ENCODE peak calls at places on chromosomes 12 and 14, in five cellular contexts. One of them, this sample, is unnamed.

GRCh38 chr14:89519000-89519399 is 102.0 kb upstream of the FOXN3 start:
- DNase-seq in WTC11: no peak
- DNase-seq in A549: no peak
- DNase-seq in HepG2: no peak
- DNase-seq in GM12878: no peak
- DNase-seq in this sample: no peak

GRCh38 chr14:91350813-91351507 is 66.7 kb downstream of the CCDC88C start:
- DNase-seq in WTC11: no peak
- DNase-seq in A549: no peak
- DNase-seq in HepG2: no peak
- DNase-seq in GM12878: peak
- DNase-seq in this sample: no peak

GRCh38 chr12:113822986-113823385 is 143.1 kb downstream of the RBM19 start:
- DNase-seq in WTC11: no peak
- DNase-seq in A549: no peak
- DNase-seq in HepG2: no peak
- DNase-seq in GM12878: no peak
- DNase-seq in this sample: no peak

GRCh38 chr12:27276275-27276674 is 32.2 kb downstream of the STK38L start:
- DNase-seq in WTC11: no peak
- DNase-seq in A549: no peak
- DNase-seq in HepG2: no peak
- DNase-seq in GM12878: no peak
- DNase-seq in this sample: no peak

GRCh38 chr12:123131291-123131831 is 19.5 kb downstream of the PITPNM2 start:
- DNase-seq in WTC11: no peak
- DNase-seq in A549: no peak
- DNase-seq in HepG2: no peak
- DNase-seq in GM12878: no peak
- DNase-seq in this sample: no peak

GRCh38 chr14:21367582-21368144 is 16.2 kb downstream of the SUPT16H start:
- DNase-seq in WTC11: no peak
- DNase-seq in A549: no peak
- DNase-seq in HepG2: no peak
- DNase-seq in GM12878: no peak
- DNase-seq in this sample: no peak

GRCh38 chr12:59937148-59937547 is 341.3 kb downstream of the SLC16A7 start:
- DNase-seq in WTC11: no peak
- DNase-seq in A549: no peak
- DNase-seq in HepG2: no peak
- DNase-seq in GM12878: no peak
- DNase-seq in this sample: no peak

GRCh38 chr12:11653215-11653753 is 3.8 kb downstream of the ETV6 start:
- DNase-seq in WTC11: no peak
- DNase-seq in A549: no peak
- DNase-seq in HepG2: no peak
- DNase-seq in GM12878: peak
- DNase-seq in this sample: no peak

GRCh38 chr14:104341532-104342434 is 203.4 kb downstream of the KIF26A start:
- DNase-seq in WTC11: peak
- DNase-seq in A549: peak
- DNase-seq in HepG2: peak
- DNase-seq in GM12878: no peak
- DNase-seq in this sample: peak

GRCh38 chr12:87756111-87756510 is 273.1 kb downstream of the C12orf50 start:
- DNase-seq in WTC11: no peak
- DNase-seq in A549: peak
- DNase-seq in HepG2: no peak
- DNase-seq in GM12878: no peak
- DNase-seq in this sample: no peak

GRCh38 chr12:89353188-89353822 is 1.0 kb upstream of the DUSP6 start:
- DNase-seq in WTC11: peak
- DNase-seq in A549: peak
- DNase-seq in HepG2: peak
- DNase-seq in GM12878: no peak
- DNase-seq in this sample: no peak

GRCh38 chr12:13196302-13196921 is at the start of gene EMP1:
- DNase-seq in WTC11: no peak
- DNase-seq in A549: peak
- DNase-seq in HepG2: peak
- DNase-seq in GM12878: peak
- DNase-seq in this sample: no peak

GRCh38 chr12:46752396-46752795 is 73.4 kb downstream of the SLC38A4 start:
- DNase-seq in WTC11: no peak
- DNase-seq in A549: no peak
- DNase-seq in HepG2: peak
- DNase-seq in GM12878: no peak
- DNase-seq in this sample: no peak

GRCh38 chr14:60722163-60722835 is 1.9 kb downstream of the SIX4 start:
- DNase-seq in WTC11: peak
- DNase-seq in A549: peak
- DNase-seq in HepG2: peak
- DNase-seq in GM12878: no peak
- DNase-seq in this sample: peak

GRCh38 chr14:31159682-31160296 is 47.8 kb downstream of the HECTD1 start:
- DNase-seq in WTC11: no peak
- DNase-seq in A549: peak
- DNase-seq in HepG2: no peak
- DNase-seq in GM12878: no peak
- DNase-seq in this sample: no peak

GRCh38 chr12:12159988-12160387 is 89.2 kb downstream of the BCL2L14 start:
- DNase-seq in WTC11: no peak
- DNase-seq in A549: no peak
- DNase-seq in HepG2: no peak
- DNase-seq in GM12878: no peak
- DNase-seq in this sample: no peak

GRCh38 chr14:104082807-104083206 is 2.7 kb upstream of the ASPG start:
- DNase-seq in WTC11: no peak
- DNase-seq in A549: no peak
- DNase-seq in HepG2: no peak
- DNase-seq in GM12878: no peak
- DNase-seq in this sample: no peak

GRCh38 chr14:89027097-89027740 is 202.8 kb downstream of the TTC8 start:
- DNase-seq in WTC11: peak
- DNase-seq in A549: peak
- DNase-seq in HepG2: peak
- DNase-seq in GM12878: no peak
- DNase-seq in this sample: peak

GRCh38 chr12:124381454-124382207 is 86.7 kb downstream of the RFLNA start:
- DNase-seq in WTC11: no peak
- DNase-seq in A549: peak
- DNase-seq in HepG2: no peak
- DNase-seq in GM12878: no peak
- DNase-seq in this sample: no peak

GRCh38 chr14:100540926-100541620 is 46.1 kb downstream of the BEGAIN start:
- DNase-seq in WTC11: no peak
- DNase-seq in A549: no peak
- DNase-seq in HepG2: no peak
- DNase-seq in GM12878: no peak
- DNase-seq in this sample: no peak

GRCh38 chr14:29444805-29445204 is 482.8 kb downstream of the PRKD1 start:
- DNase-seq in WTC11: no peak
- DNase-seq in A549: no peak
- DNase-seq in HepG2: no peak
- DNase-seq in GM12878: no peak
- DNase-seq in this sample: no peak

GRCh38 chr12:6767301-6767591 is 1.1 kb downstream of the PTMS start:
- DNase-seq in WTC11: no peak
- DNase-seq in A549: no peak
- DNase-seq in HepG2: no peak
- DNase-seq in GM12878: no peak
- DNase-seq in this sample: no peak

GRCh38 chr12:3728686-3729085 is 24.2 kb downstream of the CRACR2A start:
- DNase-seq in WTC11: no peak
- DNase-seq in A549: no peak
- DNase-seq in HepG2: no peak
- DNase-seq in GM12878: no peak
- DNase-seq in this sample: no peak

GRCh38 chr12:103799504-103800251 is 41.4 kb downstream of the NT5DC3 start:
- DNase-seq in WTC11: no peak
- DNase-seq in A549: peak
- DNase-seq in HepG2: peak
- DNase-seq in GM12878: no peak
- DNase-seq in this sample: no peak

GRCh38 chr12:6322969-6323339 is 12.5 kb downstream of the PLEKHG6 start:
- DNase-seq in WTC11: no peak
- DNase-seq in A549: no peak
- DNase-seq in HepG2: no peak
- DNase-seq in GM12878: no peak
- DNase-seq in this sample: no peak

GRCh38 chr14:28381656-28382055 is 384.9 kb upstream of the FOXG1 start:
- DNase-seq in WTC11: no peak
- DNase-seq in A549: peak
- DNase-seq in HepG2: no peak
- DNase-seq in GM12878: no peak
- DNase-seq in this sample: no peak

GRCh38 chr12:102748704-102749103 is 168.3 kb downstream of the PAH start:
- DNase-seq in WTC11: no peak
- DNase-seq in A549: no peak
- DNase-seq in HepG2: no peak
- DNase-seq in GM12878: no peak
- DNase-seq in this sample: no peak

GRCh38 chr14:67643671-67644070 is 24.0 kb downstream of the ARG2 start:
- DNase-seq in WTC11: no peak
- DNase-seq in A549: no peak
- DNase-seq in HepG2: no peak
- DNase-seq in GM12878: no peak
- DNase-seq in this sample: no peak

GRCh38 chr12:39272934-39273770 is 169.8 kb downstream of the KIF21A start:
- DNase-seq in WTC11: peak
- DNase-seq in A549: peak
- DNase-seq in HepG2: peak
- DNase-seq in GM12878: no peak
- DNase-seq in this sample: peak

GRCh38 chr12:51434305-51434704 is 9.7 kb downstream of the SLC4A8 start:
- DNase-seq in WTC11: no peak
- DNase-seq in A549: no peak
- DNase-seq in HepG2: no peak
- DNase-seq in GM12878: no peak
- DNase-seq in this sample: no peak
- TF ChIP-seq ESRRA in WTC11: no peak
- TF ChIP-seq ESRRA in A549: no peak
- TF ChIP-seq ESRRA in HepG2: no peak
- TF ChIP-seq ESRRA in GM12878: no peak
- TF ChIP-seq ESRRA in this sample: no peak

GRCh38 chr14:22735096-22735495 is 31.4 kb upstream of the OXA1L start:
- DNase-seq in WTC11: no peak
- DNase-seq in A549: no peak
- DNase-seq in HepG2: no peak
- DNase-seq in GM12878: no peak
- DNase-seq in this sample: no peak

GRCh38 chr14:22737052-22737451 is 29.4 kb upstream of the OXA1L start:
- DNase-seq in WTC11: no peak
- DNase-seq in A549: no peak
- DNase-seq in HepG2: no peak
- DNase-seq in GM12878: no peak
- DNase-seq in this sample: no peak

GRCh38 chr14:22733829-22734228 is 32.7 kb upstream of the OXA1L start:
- DNase-seq in WTC11: no peak
- DNase-seq in A549: no peak
- DNase-seq in HepG2: no peak
- DNase-seq in GM12878: no peak
- DNase-seq in this sample: no peak

GRCh38 chr14:22740020-22740419 is 26.5 kb upstream of the OXA1L start:
- DNase-seq in WTC11: no peak
- DNase-seq in A549: no peak
- DNase-seq in HepG2: no peak
- DNase-seq in GM12878: no peak
- DNase-seq in this sample: no peak

GRCh38 chr14:22739423-22739822 is 27.1 kb upstream of the OXA1L start:
- DNase-seq in WTC11: no peak
- DNase-seq in A549: no peak
- DNase-seq in HepG2: no peak
- DNase-seq in GM12878: no peak
- DNase-seq in this sample: no peak
- TF ChIP-seq ESRRA in WTC11: no peak
- TF ChIP-seq ESRRA in A549: no peak
- TF ChIP-seq ESRRA in HepG2: no peak
- TF ChIP-seq ESRRA in GM12878: no peak
- TF ChIP-seq ESRRA in this sample: no peak

GRCh38 chr14:76894308-76894707 is 68.1 kb downstream of the LRRC74A start:
- DNase-seq in WTC11: no peak
- DNase-seq in A549: no peak
- DNase-seq in HepG2: no peak
- DNase-seq in GM12878: no peak
- DNase-seq in this sample: peak

GRCh38 chr14:76887196-76887595 is 61.0 kb downstream of the LRRC74A start:
- DNase-seq in WTC11: no peak
- DNase-seq in A549: no peak
- DNase-seq in HepG2: no peak
- DNase-seq in GM12878: no peak
- DNase-seq in this sample: no peak

DNA sequence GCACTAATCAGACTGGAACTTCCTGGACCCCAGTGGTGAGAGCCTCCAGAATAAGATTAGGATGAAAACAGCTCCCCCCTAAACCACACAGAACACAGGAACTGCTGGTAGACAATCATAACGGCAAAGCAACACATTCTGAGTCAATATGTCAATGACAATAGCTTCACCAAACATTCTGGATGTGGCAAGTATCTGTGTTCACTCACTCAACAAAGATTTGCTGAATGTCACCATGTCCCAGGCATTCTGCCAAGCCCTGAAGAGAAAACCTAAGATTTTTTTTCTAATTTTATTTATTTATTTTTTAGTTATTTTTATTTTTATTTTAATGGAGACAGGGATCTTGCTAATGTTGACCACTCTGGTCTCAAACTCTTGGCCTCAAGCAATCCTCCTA is 65.2 kb downstream of the LRRC74A start:
- DNase-seq in WTC11: no peak
- DNase-seq in A549: no peak
- DNase-seq in HepG2: no peak
- DNase-seq in GM12878: no peak
- DNase-seq in this sample: no peak
- TF ChIP-seq ESRRA in WTC11: no peak
- TF ChIP-seq ESRRA in A549: no peak
- TF ChIP-seq ESRRA in HepG2: no peak
- TF ChIP-seq ESRRA in GM12878: no peak
- TF ChIP-seq ESRRA in this sample: no peak

GRCh38 chr14:105409379-105409778 is 10.2 kb upstream of the MTA1 start:
- DNase-seq in WTC11: no peak
- DNase-seq in A549: no peak
- DNase-seq in HepG2: no peak
- DNase-seq in GM12878: no peak
- DNase-seq in this sample: no peak

GRCh38 chr14:105410642-105411016 is 9.0 kb upstream of the MTA1 start:
- DNase-seq in WTC11: no peak
- DNase-seq in A549: no peak
- DNase-seq in HepG2: no peak
- DNase-seq in GM12878: no peak
- DNase-seq in this sample: no peak

GRCh38 chr14:105412768-105413541 is 6.7 kb upstream of the MTA1 start:
- DNase-seq in WTC11: peak
- DNase-seq in A549: no peak
- DNase-seq in HepG2: no peak
- DNase-seq in GM12878: no peak
- DNase-seq in this sample: no peak

GRCh38 chr14:105411985-105412767 is 7.5 kb upstream of the MTA1 start:
- DNase-seq in WTC11: peak
- DNase-seq in A549: no peak
- DNase-seq in HepG2: no peak
- DNase-seq in GM12878: no peak
- DNase-seq in this sample: no peak

GRCh38 chr14:105411017-105411941 is 8.3 kb upstream of the MTA1 start:
- DNase-seq in WTC11: peak
- DNase-seq in A549: no peak
- DNase-seq in HepG2: no peak
- DNase-seq in GM12878: no peak
- DNase-seq in this sample: peak
- TF ChIP-seq ESRRA in WTC11: no peak
- TF ChIP-seq ESRRA in A549: no peak
- TF ChIP-seq ESRRA in HepG2: no peak
- TF ChIP-seq ESRRA in GM12878: no peak
- TF ChIP-seq ESRRA in this sample: no peak